ENCODE peak calls at places on chromosomes 5 and 9, in four cellular contexts. I is ascending aorta; G is CD4-positive, CD25-positive, alpha-beta regulatory T cell; T is psoas muscle. K is an unnamed sample.

GRCh38 chr5:130141689-130142320 is 237.5 kb downstream of the CHSY3 start:
- DNase-seq in T (no peak), G (no peak), I (no peak), K (no peak)

GRCh38 chr5:60649288-60649917 is 50.6 kb downstream of the DEPDC1B start:
- DNase-seq in T (no peak), G (no peak), I (no peak), K (no peak)

GRCh38 chr9:21017092-21017491 is 14.3 kb downstream of the HACD4 start:
- DNase-seq in G (no peak), T (no peak), I (no peak), K (no peak)

GRCh38 chr9:127809562-127810377 is 7.1 kb downstream of the FPGS start:
- DNase-seq in I (no peak), T (no peak), G (no peak), K (peak; percentile 80)

GRCh38 chr5:124692324-124692723 is 54.1 kb downstream of the ZNF608 start:
- DNase-seq in I (no peak), T (no peak), G (no peak), K (no peak)

GRCh38 chr9:73270967-73271722 is 119.5 kb downstream of the ANXA1 start:
- DNase-seq in T (no peak), G (no peak), I (no peak), K (no peak)

GRCh38 chr9:78821126-78821822 is 524.3 kb downstream of the PSAT1 start:
- DNase-seq in T (no peak), I (no peak), G (no peak), K (no peak)

GRCh38 chr5:77645158-77645994 is 6.9 kb upstream of the OTP start:
- DNase-seq in T (peak; percentile 30), I (no peak), G (no peak), K (peak; percentile 53)

GRCh38 chr5:109186759-109187158 is 223.0 kb downstream of the PJA2 start:
- DNase-seq in T (no peak), I (no peak), G (no peak), K (no peak)

GRCh38 chr5:65199988-65200668 is 281.6 kb downstream of the ADAMTS6 start:
- DNase-seq in G (no peak), T (no peak), I (no peak), K (no peak)

GRCh38 chr5:88671808-88672499 is 211.0 kb downstream of the MEF2C start:
- DNase-seq in G (no peak), T (no peak), I (no peak), K (no peak)

GRCh38 chr5:153534102-153534501 is 43.6 kb downstream of the GRIA1 start:
- DNase-seq in T (no peak), G (no peak), I (no peak), K (no peak)

GRCh38 chr9:124392855-124393460 is 22.3 kb downstream of the PSMB7 start:
- DNase-seq in T (no peak), G (no peak), I (no peak), K (no peak)

DNA sequence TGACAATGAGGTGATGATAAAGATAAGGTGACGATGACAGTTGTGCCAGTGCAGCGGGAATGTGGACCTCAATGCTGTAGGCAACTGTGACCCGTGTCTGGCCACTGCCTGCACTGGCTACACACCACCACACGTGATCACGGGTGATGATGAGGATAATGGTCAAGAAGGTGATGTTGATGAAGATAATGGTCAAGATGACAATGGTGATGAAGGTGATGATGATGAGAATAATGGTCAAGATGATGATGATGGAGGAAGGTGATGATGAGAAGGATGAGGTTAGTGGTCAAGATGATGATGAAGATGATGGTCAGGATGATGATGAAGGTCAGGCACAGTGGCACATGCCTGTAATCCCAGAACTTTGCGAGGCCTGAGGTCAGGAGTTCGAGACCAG is 30.7 kb upstream of the AIF1L start:
- DNase-seq in T (no peak), I (no peak), G (no peak), K (no peak)
- H3K27ac ChIP-seq in T (no peak overlapping the region), I (no peak overlapping the region), G (no peak overlapping the region), K (no peak overlapping the region)

DNA sequence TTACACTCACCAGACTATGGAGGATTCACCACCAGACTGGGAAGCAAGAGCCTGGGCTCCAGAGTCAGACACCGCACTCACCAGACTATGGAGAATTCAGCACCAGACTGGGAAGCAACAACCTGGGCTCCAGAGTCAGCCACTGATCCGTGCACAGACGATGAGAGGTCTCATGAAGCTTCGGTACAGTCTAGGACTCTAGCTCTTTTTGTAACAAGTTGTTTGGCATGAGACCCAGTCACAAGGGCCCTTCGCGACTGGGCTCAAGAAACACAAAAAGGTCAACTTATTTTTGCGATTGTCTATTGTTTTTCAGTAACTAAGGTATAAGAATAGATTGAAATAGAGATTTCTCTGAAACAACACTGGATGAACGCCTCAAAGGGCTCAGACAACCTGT is 192.7 kb upstream of the ADAMTSL1 start:
- DNase-seq in G (no peak), T (no peak), I (no peak), K (no peak)
- H3K27ac ChIP-seq in G (no peak overlapping the region), T (no peak overlapping the region), I (no peak overlapping the region), K (no peak overlapping the region)

GRCh38 chr5:172827843-172828242 is 6.2 kb upstream of the ERGIC1 start:
- DNase-seq in G (no peak), I (no peak), T (no peak), K (no peak)
- H3K27ac ChIP-seq in G (no peak overlapping the region), I (no peak overlapping the region), T (no peak overlapping the region), K (no peak overlapping the region)

DNA sequence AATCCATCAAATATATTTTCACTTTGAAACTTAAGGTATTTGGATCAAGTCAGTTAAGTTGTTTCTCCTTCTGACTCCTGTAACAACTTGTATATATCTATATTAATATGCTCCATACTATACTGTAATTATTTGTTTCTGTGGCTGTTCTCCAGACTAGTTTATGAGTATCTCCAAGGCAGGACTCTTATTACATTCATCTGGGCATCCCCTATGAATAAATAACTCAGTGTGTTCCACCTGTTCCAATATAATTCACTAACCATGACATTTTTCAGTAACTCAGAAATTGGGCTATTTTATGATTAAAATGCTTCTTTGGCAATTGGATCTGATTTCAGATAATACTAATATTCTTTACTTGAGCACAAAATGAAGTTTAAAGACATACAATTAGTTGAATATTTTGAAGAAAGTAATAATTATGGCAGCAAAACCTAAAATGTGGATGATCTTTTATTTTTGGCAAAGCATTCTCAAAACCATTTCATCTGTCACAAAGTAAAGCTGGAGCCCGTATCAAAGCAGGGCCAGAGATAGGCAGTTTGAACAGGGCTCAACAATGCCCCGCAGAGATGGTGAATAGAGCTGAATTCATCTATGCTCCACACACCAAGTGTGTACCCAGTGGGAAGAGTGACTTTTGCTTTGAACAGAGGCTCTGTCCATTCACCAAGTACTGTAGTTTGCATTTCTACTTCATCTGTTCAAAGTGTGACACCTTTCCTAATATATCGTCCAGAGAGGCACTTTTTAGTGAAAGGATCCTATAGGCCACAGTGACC is 314.2 kb downstream of the PDE4D start:
- DNase-seq in I (no peak), G (no peak), T (no peak), K (no peak)
- H3K27ac ChIP-seq in I (no peak overlapping the region), G (no peak overlapping the region), T (peak overlapping the region; percentile 84), K (no peak overlapping the region)

GRCh38 chr5:178965465-178966055 is 24.6 kb downstream of the ZNF454 start:
- DNase-seq in G (no peak), T (no peak), I (no peak), K (no peak)
- H3K27ac ChIP-seq in G (no peak overlapping the region), T (no peak overlapping the region), I (no peak overlapping the region), K (no peak overlapping the region)

DNA sequence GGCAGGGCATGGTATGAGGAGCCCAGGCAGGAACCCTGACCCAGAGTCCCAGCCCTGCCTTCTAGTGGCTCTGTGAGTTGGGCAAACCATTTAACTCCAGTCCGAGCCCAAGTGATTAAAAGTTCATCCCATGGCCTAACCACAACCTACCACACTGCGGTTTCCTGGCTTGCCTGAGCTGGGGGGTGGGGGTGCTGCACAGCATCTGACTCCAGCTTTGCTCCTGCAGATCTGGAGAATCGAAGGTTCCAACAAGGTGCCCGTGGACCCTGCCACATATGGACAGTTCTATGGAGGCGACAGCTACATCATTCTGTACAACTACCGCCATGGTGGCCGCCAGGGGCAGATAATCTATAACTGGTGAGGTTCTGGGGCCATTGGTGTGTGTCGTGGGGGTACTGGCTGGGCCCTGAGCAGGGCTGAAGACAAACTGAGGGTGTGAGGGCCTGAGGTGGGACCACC is 49.0 kb downstream of the STOM start:
- DNase-seq in T (no peak), I (no peak), G (no peak), K (no peak)
- H3K27ac ChIP-seq in T (peak overlapping the region; percentile 79), I (peak overlapping the region; percentile 99), G (no peak overlapping the region), K (no peak overlapping the region)

K was measured in pancreas.